ENCODE peak calls at places on chromosome 21, in five cellular contexts. One of them, this sample, is unnamed.

GRCh38 chr21:36479415-36480402 is at the start of gene CLDN14:
- DNase-seq in coronary artery: no peak
- DNase-seq in AG04450: no peak
- DNase-seq in EH: peak
- DNase-seq in KBM-7: no peak
- DNase-seq in this sample: no peak

GRCh38 chr21:25772680-25773079 is 37.9 kb downstream of the GABPA start:
- DNase-seq in AG04450: no peak
- DNase-seq in EH: peak
- DNase-seq in coronary artery: no peak
- DNase-seq in KBM-7: peak
- DNase-seq in this sample: no peak

GRCh38 chr21:36932417-36932816 is 34.1 kb downstream of the HLCS start:
- DNase-seq in EH: no peak
- DNase-seq in KBM-7: no peak
- DNase-seq in AG04450: no peak
- DNase-seq in coronary artery: no peak
- DNase-seq in this sample: no peak

GRCh38 chr21:31630062-31630711 is 29.3 kb upstream of the SOD1 start:
- DNase-seq in KBM-7: no peak
- DNase-seq in EH: peak
- DNase-seq in coronary artery: no peak
- DNase-seq in AG04450: peak
- DNase-seq in this sample: peak

GRCh38 chr21:45983981-45984551 is 2.5 kb downstream of the COL6A1 start:
- DNase-seq in EH: no peak
- DNase-seq in coronary artery: no peak
- DNase-seq in AG04450: no peak
- DNase-seq in KBM-7: no peak
- DNase-seq in this sample: no peak

GRCh38 chr21:42063578-42064521 is 7.3 kb upstream of the UMODL1 start:
- DNase-seq in AG04450: no peak
- DNase-seq in coronary artery: no peak
- DNase-seq in KBM-7: peak
- DNase-seq in EH: no peak
- DNase-seq in this sample: no peak

GRCh38 chr21:33286076-33286475 is 19.9 kb downstream of the IL10RB start:
- DNase-seq in coronary artery: no peak
- DNase-seq in EH: no peak
- DNase-seq in KBM-7: no peak
- DNase-seq in AG04450: no peak
- DNase-seq in this sample: no peak

GRCh38 chr21:43884012-43884860 is 19.2 kb downstream of the AGPAT3 start:
- DNase-seq in coronary artery: no peak
- DNase-seq in KBM-7: peak
- DNase-seq in AG04450: no peak
- DNase-seq in EH: no peak
- DNase-seq in this sample: no peak

GRCh38 chr21:15221799-15222386 is 157.1 kb upstream of the NRIP1 start:
- DNase-seq in KBM-7: peak
- DNase-seq in EH: peak
- DNase-seq in coronary artery: no peak
- DNase-seq in AG04450: peak
- DNase-seq in this sample: no peak

GRCh38 chr21:41777934-41778815 is 11.3 kb upstream of the RIPK4 start:
- DNase-seq in coronary artery: peak
- DNase-seq in EH: peak
- DNase-seq in AG04450: peak
- DNase-seq in KBM-7: peak
- DNase-seq in this sample: peak

GRCh38 chr21:38817371-38818335 is 11.9 kb downstream of the ETS2 start:
- DNase-seq in EH: peak
- DNase-seq in KBM-7: no peak
- DNase-seq in coronary artery: peak
- DNase-seq in AG04450: no peak
- DNase-seq in this sample: no peak

GRCh38 chr21:37636152-37636860 is 269.7 kb downstream of the DYRK1A start:
- DNase-seq in AG04450: peak
- DNase-seq in EH: peak
- DNase-seq in coronary artery: no peak
- DNase-seq in KBM-7: no peak
- DNase-seq in this sample: no peak

GRCh38 chr21:45547211-45547900 is 5.1 kb upstream of the SLC19A1 start:
- DNase-seq in AG04450: no peak
- DNase-seq in coronary artery: no peak
- DNase-seq in KBM-7: no peak
- DNase-seq in EH: no peak
- DNase-seq in this sample: no peak

This sample was measured in COR-L47.